ENCODE peak calls at places on chromosome 16, in four cellular contexts. One of them, this sample, is unnamed.

GRCh38 chr16:27097671-27098275 is 31.0 kb downstream of the C16orf82 start:
- DNase-seq in activated naive CD8-positive, alpha-beta T cell treated with anti-CD3 and anti-CD28 coated beads, Interleukin-2, amount 50 U/mL, for 24 hours: no peak
- DNase-seq in aorta: peak
- DNase-seq in A172: no peak
- DNase-seq in this sample: no peak

GRCh38 chr16:19840524-19841110 is 44.0 kb downstream of the GPRC5B start:
- DNase-seq in activated naive CD8-positive, alpha-beta T cell treated with anti-CD3 and anti-CD28 coated beads, Interleukin-2, amount 50 U/mL, for 24 hours: no peak
- DNase-seq in aorta: no peak
- DNase-seq in A172: no peak
- DNase-seq in this sample: no peak

GRCh38 chr16:87206646-87207451 is 110.3 kb downstream of the C16orf95 start:
- DNase-seq in activated naive CD8-positive, alpha-beta T cell treated with anti-CD3 and anti-CD28 coated beads, Interleukin-2, amount 50 U/mL, for 24 hours: no peak
- DNase-seq in aorta: no peak
- DNase-seq in A172: peak
- DNase-seq in this sample: no peak

GRCh38 chr16:66366433-66367299 is at the start of gene CDH5:
- DNase-seq in activated naive CD8-positive, alpha-beta T cell treated with anti-CD3 and anti-CD28 coated beads, Interleukin-2, amount 50 U/mL, for 24 hours: no peak
- DNase-seq in aorta: peak
- DNase-seq in A172: no peak
- DNase-seq in this sample: no peak

GRCh38 chr16:58366247-58367031 is 25.8 kb upstream of the GINS3 start:
- DNase-seq in activated naive CD8-positive, alpha-beta T cell treated with anti-CD3 and anti-CD28 coated beads, Interleukin-2, amount 50 U/mL, for 24 hours: no peak
- DNase-seq in aorta: no peak
- DNase-seq in A172: peak
- DNase-seq in this sample: no peak

GRCh38 chr16:69131167-69131748 is 1.1 kb downstream of the CHTF8 start:
- DNase-seq in activated naive CD8-positive, alpha-beta T cell treated with anti-CD3 and anti-CD28 coated beads, Interleukin-2, amount 50 U/mL, for 24 hours: no peak
- DNase-seq in aorta: no peak
- DNase-seq in A172: peak
- DNase-seq in this sample: peak

GRCh38 chr16:85839681-85840240 is 40.3 kb downstream of the COX4I1 start:
- DNase-seq in activated naive CD8-positive, alpha-beta T cell treated with anti-CD3 and anti-CD28 coated beads, Interleukin-2, amount 50 U/mL, for 24 hours: no peak
- DNase-seq in aorta: peak
- DNase-seq in A172: no peak
- DNase-seq in this sample: no peak

GRCh38 chr16:28105954-28106353 is 42.4 kb upstream of the GSG1L start:
- DNase-seq in activated naive CD8-positive, alpha-beta T cell treated with anti-CD3 and anti-CD28 coated beads, Interleukin-2, amount 50 U/mL, for 24 hours: no peak
- DNase-seq in aorta: no peak
- DNase-seq in A172: no peak
- DNase-seq in this sample: no peak

GRCh38 chr16:4160663-4161436 is 44.6 kb upstream of the ADCY9 start:
- DNase-seq in activated naive CD8-positive, alpha-beta T cell treated with anti-CD3 and anti-CD28 coated beads, Interleukin-2, amount 50 U/mL, for 24 hours: no peak
- DNase-seq in aorta: no peak
- DNase-seq in A172: no peak
- DNase-seq in this sample: no peak

This sample was measured in NAMALWA.